ENCODE peak calls at places on chromosomes 11 and 22, in nine cellular contexts. J, U, X, E, G, C, H, B and Q are unnamed samples.

GRCh38 chr11:62459080-62459479 is 40.2 kb downstream of the SCGB1A1 start:
- DNase-seq in B (no peak), H (no peak), G (no peak), E (no peak), J (no peak), C (no peak), X (no peak), U (no peak), Q (no peak)

GRCh38 chr11:63832336-63832735 is 6.6 kb upstream of the MARK2 start:
- DNase-seq in G (no peak), J (no peak), C (no peak), U (no peak), B (no peak), H (no peak), E (no peak), X (no peak), Q (no peak)

GRCh38 chr11:69398529-69399492 is 82.7 kb upstream of the LINC01488 start:
- DNase-seq in B (no peak), U (no peak), C (no peak), H (no peak), G (no peak), E (peak; percentile 46), X (no peak), J (no peak), Q (no peak)

GRCh38 chr11:60847281-60847680 is 5.4 kb downstream of the CCDC86 start:
- DNase-seq in B (no peak), U (no peak), J (no peak), E (no peak), X (no peak), C (no peak), G (no peak), H (no peak), Q (no peak)

GRCh38 chr11:46674463-46675287 is 25.7 kb downstream of the ARHGAP1 start:
- DNase-seq in C (no peak), B (no peak), E (no peak), X (no peak), G (no peak), J (no peak), H (no peak), U (no peak), Q (no peak)

GRCh38 chr11:126978911-126979310 is 21.7 kb downstream of the KIRREL3 start:
- DNase-seq in U (no peak), E (no peak), C (no peak), J (no peak), H (no peak), X (no peak), B (no peak), G (no peak), Q (no peak)

GRCh38 chr11:67666676-67667489 is 7.5 kb downstream of the ALDH3B2 start:
- DNase-seq in C (no peak), B (no peak), X (no peak), E (no peak), J (no peak), G (no peak), U (no peak), H (no peak), Q (no peak)

GRCh38 chr22:22877523-22878210 is 9.9 kb upstream of the IGLL5 start:
- DNase-seq in B (no peak), H (peak; percentile 33), U (peak; percentile 50), J (peak; percentile 36), X (peak; percentile 71), E (peak; percentile 60), C (peak; percentile 53), G (no peak), Q (peak; percentile 55)

GRCh38 chr22:23102776-23103175 is 32.5 kb downstream of the GNAZ start:
- DNase-seq in X (no peak), B (no peak), G (no peak), E (no peak), C (peak; percentile 70), U (no peak), H (no peak), J (no peak), Q (no peak)

GRCh38 chr11:119175493-119176077 is 7.1 kb downstream of the NLRX1 start:
- DNase-seq in B (no peak), C (no peak), G (no peak), U (no peak), H (no peak), J (no peak), X (no peak), E (no peak), Q (peak; percentile 38)

GRCh38 chr11:19625438-19625837 is 87.2 kb upstream of the NAV2 start:
- DNase-seq in C (no peak), U (no peak), H (no peak), G (no peak), B (no peak), J (no peak), E (no peak), X (no peak), Q (no peak)

GRCh38 chr11:128324531-128325141 is 262.7 kb downstream of the ETS1 start:
- DNase-seq in U (no peak), C (no peak), X (no peak), J (no peak), H (no peak), G (no peak), B (no peak), E (no peak), Q (no peak)

DNA sequence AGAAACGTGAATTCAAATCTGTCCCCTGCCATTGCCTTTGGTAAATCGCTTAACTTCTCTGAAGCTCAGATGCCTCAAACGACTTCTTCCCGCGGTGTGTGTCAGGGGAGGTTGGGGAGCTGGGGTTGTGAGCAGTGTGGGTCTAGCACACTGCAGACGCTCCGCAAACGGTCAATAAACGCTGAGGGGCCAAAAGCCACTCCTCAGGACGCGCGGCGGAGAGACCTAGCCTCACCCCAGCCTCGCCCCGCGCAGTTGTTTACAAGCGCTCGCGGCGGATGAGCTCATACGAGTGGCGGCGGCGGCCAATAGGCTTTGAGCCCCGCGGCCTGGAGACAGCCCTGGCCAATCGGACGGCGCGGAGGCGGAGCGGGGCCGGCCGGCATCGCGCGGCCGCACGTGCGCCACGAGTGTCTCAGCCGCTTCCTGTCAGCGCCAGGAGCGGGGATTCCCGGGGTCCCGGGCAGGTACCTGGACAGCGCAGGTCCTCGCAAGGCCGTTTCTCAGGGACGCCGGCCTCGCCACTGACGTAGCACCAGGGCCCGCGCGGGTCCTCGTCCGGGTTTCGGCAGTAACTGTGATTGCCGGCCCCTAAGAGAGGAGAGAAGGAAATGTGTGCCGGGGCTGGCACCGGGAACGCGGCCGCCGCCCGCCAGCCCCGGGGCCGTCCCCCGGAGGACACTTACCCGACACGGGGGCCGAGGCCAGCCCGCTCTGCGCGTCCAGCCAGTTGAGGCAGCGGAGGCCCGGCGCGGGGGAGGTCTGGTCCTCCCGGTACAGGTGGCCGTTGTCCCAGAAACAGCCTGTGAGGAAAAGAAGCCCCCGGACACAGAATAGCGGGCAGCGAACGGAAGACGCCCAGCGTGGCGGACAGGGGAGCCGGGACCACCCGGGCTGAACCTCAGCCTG is 1.5 kb downstream of the PIK3IP1 start:
- DNase-seq in C (peak; percentile 99), G (peak; percentile 87), H (peak; percentile 92), J (peak; percentile 92), X (peak; percentile 98), U (peak; percentile 97), E (peak; percentile 94), B (peak; percentile 96), Q (peak; percentile 85)
- TF ChIP-seq POLR2A in C (peak; percentile 76), G (peak; percentile 68), H (peak; percentile 89), J (peak; percentile 95), X (peak; percentile 94), U (peak; percentile 85), E (peak; percentile 96), B (no peak), Q (no peak)

DNA sequence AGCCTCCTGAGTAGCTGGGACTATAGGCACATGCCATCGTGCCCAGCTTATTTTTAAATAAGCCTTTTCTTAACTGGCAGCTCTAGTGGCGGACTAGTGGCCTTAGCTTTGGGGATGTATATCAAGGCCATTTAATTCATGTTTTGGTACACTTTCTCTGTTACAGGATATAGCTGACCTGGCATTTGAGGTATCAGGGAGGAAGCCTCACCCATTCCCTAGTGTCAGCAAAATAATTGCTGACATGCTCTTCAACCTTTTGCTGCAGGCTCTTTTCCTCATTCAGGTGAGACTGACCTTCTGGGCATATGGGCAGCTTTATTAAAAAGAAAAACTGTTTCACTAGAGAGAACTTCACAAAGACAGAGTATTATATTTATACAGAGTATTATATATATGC is 9.5 kb downstream of the EI24 start:
- DNase-seq in J (no peak), X (no peak), B (no peak), G (no peak), C (no peak), U (no peak), H (no peak), E (no peak), Q (no peak)
- TF ChIP-seq POLR2A in J (no peak), X (no peak), B (no peak), G (no peak), C (no peak), U (no peak), H (no peak), E (no peak), Q (no peak)

GRCh38 chr11:44914105-44914504 is 36.6 kb downstream of the TP53I11 start:
- DNase-seq in J (no peak), B (no peak), E (no peak), H (no peak), C (no peak), X (no peak), G (no peak), U (no peak), Q (no peak)

GRCh38 chr11:44917741-44918140 is 32.9 kb downstream of the TP53I11 start:
- DNase-seq in U (no peak), E (no peak), B (no peak), G (no peak), C (no peak), J (no peak), X (no peak), H (no peak), Q (no peak)

GRCh38 chr11:44915621-44916020 is 35.1 kb downstream of the TP53I11 start:
- DNase-seq in X (no peak), E (no peak), G (no peak), H (no peak), C (no peak), B (no peak), U (no peak), J (no peak), Q (no peak)

GRCh38 chr11:44916316-44916715 is 34.4 kb downstream of the TP53I11 start:
- DNase-seq in C (no peak), G (no peak), J (no peak), U (no peak), E (no peak), X (no peak), H (no peak), B (no peak), Q (no peak)

DNA sequence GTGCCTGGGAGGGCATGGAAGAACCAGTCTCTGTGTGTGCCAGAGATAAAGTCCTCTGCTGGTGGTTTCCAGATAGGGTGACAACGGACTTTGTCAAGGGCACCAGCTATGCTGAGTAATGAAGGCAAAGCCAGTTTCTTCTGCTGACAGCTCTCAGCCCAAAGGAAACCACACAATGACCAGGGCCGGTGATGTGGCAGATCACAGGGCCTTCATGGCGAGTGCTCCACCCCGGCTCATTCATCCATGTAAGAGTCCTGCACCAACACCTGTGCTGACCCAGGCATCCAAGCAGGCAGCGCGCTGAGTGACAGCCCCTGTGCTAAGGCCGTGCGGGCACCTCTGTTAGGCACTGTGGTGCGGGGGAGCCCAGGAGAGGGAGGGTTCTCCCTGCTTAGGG is 33.9 kb downstream of the TP53I11 start:
- DNase-seq in B (no peak), J (no peak), G (no peak), H (no peak), E (no peak), C (no peak), U (no peak), X (no peak), Q (no peak)
- TF ChIP-seq POLR2A in B (no peak), J (no peak), G (no peak), H (no peak), E (no peak), C (no peak), U (no peak), X (no peak), Q (no peak)

GRCh38 chr11:77066229-77067023 is at the start of gene CAPN5:
- DNase-seq in U (peak; percentile 94), C (peak; percentile 94), B (peak; percentile 79), G (peak; percentile 98), J (peak; percentile 83), H (peak; percentile 96), X (peak; percentile 95), E (peak; percentile 92), Q (peak; percentile 87)
- TF ChIP-seq POLR2A in U (peak; percentile 30), C (peak; percentile 18), B (no peak), G (no peak), J (peak; percentile 92), H (peak; percentile 95), X (peak; percentile 97), E (peak; percentile 85), Q (peak; percentile 84)